ENCODE peak calls at places on chromosomes 13 and 19, in eight cellular contexts. S, P, H, L, A, Y, Q and B are unnamed samples. For H3K4me1, the result is how much of the 10 kb centered on the place peaks cover.

GRCh38 chr13:93227280-93227905 is 786 bp downstream of the GPC6 start:
- DNase-seq in Y (peak), A (no peak), S (peak), Q (peak), L (peak), P (peak), H (no peak), B (no peak)

GRCh38 chr19:40693896-40694295 is 3.4 kb upstream of the NUMBL start:
- DNase-seq in H (no peak), L (no peak), Y (no peak), A (no peak), Q (no peak), P (no peak), S (no peak), B (no peak)

GRCh38 chr19:48391100-48392005 is at the start of gene KDELR1:
- DNase-seq in S (peak), Q (peak), A (no peak), H (peak), L (peak), Y (peak), P (peak), B (peak)

GRCh38 chr19:36254848-36255247 is 39.9 kb downstream of the ZNF146 start:
- DNase-seq in Y (no peak), L (no peak), P (no peak), H (no peak), Q (no peak), S (no peak), A (no peak), B (no peak)

GRCh38 chr19:10625003-10625761 is at the start of gene SLC44A2:
- DNase-seq in L (peak), H (no peak), Y (peak), P (peak), Q (peak), A (no peak), S (peak), B (no peak)

GRCh38 chr13:99373436-99373835 is 66.2 kb upstream of the GPR183 start:
- DNase-seq in H (no peak), A (no peak), S (no peak), Y (no peak), P (no peak), Q (no peak), L (no peak), B (peak)

GRCh38 chr13:108915634-108916497 is 286.5 kb downstream of the MYO16 start:
- DNase-seq in H (peak), Y (peak), A (peak), P (peak), S (peak), L (no peak), Q (peak), B (peak)

GRCh38 chr19:3210347-3211017 is 14.0 kb upstream of the CELF5 start:
- DNase-seq in L (peak), S (peak), Y (no peak), P (peak), A (no peak), Q (peak), H (peak), B (peak)

GRCh38 chr19:7673995-7674667 is 2.8 kb upstream of the MCEMP1 start:
- DNase-seq in S (peak), Q (peak), P (peak), Y (peak), L (peak), H (no peak), A (no peak), B (no peak)

GRCh38 chr19:38674388-38675133 is 27.1 kb downstream of the ACTN4 start:
- DNase-seq in L (no peak), S (no peak), H (no peak), A (no peak), Y (no peak), P (no peak), Q (no peak), B (no peak)

GRCh38 chr13:45162821-45163220 is 38.0 kb downstream of the KCTD4 start:
- DNase-seq in L (no peak), H (no peak), Y (no peak), P (no peak), A (no peak), S (peak), Q (no peak), B (no peak)

GRCh38 chr19:30941591-30941990 is 407.6 kb downstream of the TSHZ3 start:
- DNase-seq in Q (no peak), S (no peak), H (no peak), P (no peak), Y (no peak), L (no peak), A (no peak), B (no peak)
- H3K4me3 ChIP-seq in Q (no peak), S (no peak), H (no peak), P (no peak), Y (no peak), L (no peak), A (no peak), B (no peak)

DNA sequence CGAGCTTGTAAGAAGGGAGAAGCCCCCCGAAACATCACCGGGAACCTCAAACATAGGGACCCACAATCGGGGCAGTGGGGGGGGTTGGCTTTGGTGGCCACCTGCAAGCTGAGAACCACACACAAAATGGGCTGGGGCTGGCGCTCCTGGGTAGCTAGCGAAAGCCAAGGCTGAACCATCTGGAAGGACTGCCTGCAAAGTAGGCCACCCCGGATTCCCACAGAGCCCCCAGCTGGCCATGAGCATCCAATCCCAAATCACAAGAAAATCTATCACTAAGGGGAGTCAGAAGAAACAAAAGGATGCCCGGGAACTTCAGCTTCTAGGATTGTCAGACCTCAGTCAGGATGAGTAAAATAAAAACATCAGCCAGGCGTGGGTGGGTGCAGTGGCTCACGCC is 2.8 kb upstream of the PSPN start:
- DNase-seq in A (no peak), S (no peak), Q (no peak), H (no peak), Y (no peak), P (no peak), L (no peak), B (no peak)
- H3K27ac ChIP-seq in A (no peak), S (no peak), Q (no peak), H (no peak), Y (no peak), P (no peak), L (peak), B (no peak)

DNA sequence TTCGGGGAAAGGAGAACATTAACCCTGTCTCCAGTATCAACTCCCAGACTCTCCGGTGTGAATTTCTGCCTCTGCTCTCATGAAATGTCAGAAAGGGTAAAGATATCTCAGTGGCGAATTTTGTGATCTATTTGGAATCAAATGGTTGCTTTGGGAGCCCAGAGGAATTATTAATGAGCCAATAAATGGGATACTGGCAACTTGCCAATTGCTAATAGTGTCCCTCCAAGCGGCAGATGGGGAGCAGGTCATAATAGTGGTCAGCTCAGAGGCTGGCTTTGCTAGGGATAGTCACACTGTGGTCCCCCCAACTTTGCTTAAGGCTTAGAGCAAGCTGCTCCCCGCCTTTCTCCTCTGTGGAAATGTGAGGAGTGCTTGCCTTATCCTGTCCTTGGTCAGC is 176.1 kb upstream of the KL start:
- DNase-seq in P (no peak), L (no peak), Y (no peak), A (no peak), S (no peak), H (no peak), Q (no peak), B (no peak)
- H3K4me1 ChIP-seq in P (under half), L (under half), Y (under half), A (under half), S (under half), H (under half), Q (under half), B (under half)

GRCh38 chr19:13283871-13284270 is 133.7 kb downstream of the IER2 start:
- DNase-seq in H (no peak), S (no peak), P (no peak), A (no peak), Q (no peak), L (no peak), Y (no peak), B (no peak)
- H3K4me3 ChIP-seq in H (no peak), S (no peak), P (no peak), A (no peak), Q (no peak), L (no peak), Y (no peak), B (no peak)

GRCh38 chr19:44738603-44739585 is 9.6 kb upstream of the BCL3 start:
- DNase-seq in S (no peak), L (no peak), A (no peak), Y (peak), Q (peak), H (no peak), P (peak), B (no peak)

GRCh38 chr19:44741841-44742352 is 6.6 kb upstream of the BCL3 start:
- DNase-seq in H (peak), P (peak), Y (peak), L (peak), Q (peak), S (peak), A (peak), B (no peak)

GRCh38 chr19:44740351-44740824 is 8.1 kb upstream of the BCL3 start:
- DNase-seq in A (no peak), S (no peak), Q (no peak), Y (peak), P (peak), H (no peak), L (no peak), B (no peak)

GRCh38 chr19:44738161-44738535 is 10.4 kb upstream of the BCL3 start:
- DNase-seq in Y (no peak), L (no peak), S (no peak), A (no peak), Q (no peak), P (no peak), H (no peak), B (no peak)

GRCh38 chr19:44741258-44741731 is 7.2 kb upstream of the BCL3 start:
- DNase-seq in A (no peak), Q (peak), L (no peak), S (peak), P (no peak), H (no peak), Y (no peak), B (no peak)
- H3K27ac ChIP-seq in A (peak), Q (peak), L (no peak), S (peak), P (peak), H (peak), Y (peak), B (no peak)

DNA sequence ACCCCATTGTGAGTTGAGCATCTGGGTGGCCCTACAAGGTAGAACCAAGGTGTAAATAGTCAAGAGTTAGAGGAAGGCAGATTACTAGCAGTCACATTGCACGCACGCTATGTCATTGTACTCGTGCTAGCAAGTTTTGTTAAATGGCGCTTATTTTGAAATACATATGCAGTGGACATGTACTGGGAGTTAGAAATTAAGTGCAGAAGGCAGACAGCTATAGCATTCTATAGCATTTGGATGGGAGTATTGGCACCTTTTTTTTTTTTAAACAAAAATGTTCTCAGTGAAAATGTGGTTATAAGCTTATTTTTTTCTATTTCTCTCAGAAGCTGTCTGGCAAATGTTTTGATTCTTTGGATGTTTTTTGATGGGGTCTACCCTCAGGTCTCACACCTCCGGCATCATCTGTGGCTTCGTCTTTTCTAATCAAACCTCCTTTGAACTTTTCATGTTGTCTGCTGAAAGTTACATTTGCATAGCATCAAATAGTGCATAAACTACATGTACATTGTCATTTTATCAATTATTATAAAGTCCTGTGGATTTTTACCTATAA is 68.1 kb downstream of the ARHGEF7 start:
- DNase-seq in A (no peak), Y (no peak), L (no peak), S (no peak), P (no peak), Q (no peak), H (no peak), B (peak)
- H3K4me1 ChIP-seq in A (under half), Y (under half), L (under half), S (under half), P (under half), Q (under half), H (under half), B (half or more)